ENCODE peak calls at places on chromosomes 12 and 14, in five cellular contexts. I, H, Z, D and F are unnamed samples.

GRCh38 chr12:20527396-20528154 is 159.2 kb downstream of the PDE3A start:
- DNase-seq in I (no peak), D (peak; percentile 85), Z (no peak), H (no peak), F (peak; percentile 96)

GRCh38 chr12:39643052-39643451 is 23.4 kb upstream of the ABCD2 start:
- DNase-seq in H (no peak), D (no peak), I (no peak), Z (no peak), F (no peak)

GRCh38 chr12:121911824-121912585 is 6.4 kb upstream of the CFAP251 start:
- DNase-seq in D (no peak), H (no peak), Z (no peak), I (no peak), F (no peak)

GRCh38 chr12:130677957-130678558 is 38.0 kb downstream of the RIMBP2 start:
- DNase-seq in D (no peak), Z (no peak), H (no peak), I (no peak), F (no peak)

GRCh38 chr12:75725505-75726120 is 214.2 kb upstream of the KRR1 start:
- DNase-seq in I (no peak), H (no peak), D (no peak), Z (no peak), F (peak; percentile 81)

GRCh38 chr12:22709292-22709691 is 84.3 kb downstream of the ETNK1 start:
- DNase-seq in H (peak; percentile 33), Z (no peak), D (peak; percentile 49), I (no peak), F (peak; percentile 58)

GRCh38 chr12:20109667-20110066 is 258.7 kb upstream of the PDE3A start:
- DNase-seq in Z (no peak), H (no peak), I (no peak), D (no peak), F (no peak)

GRCh38 chr12:10128687-10129086 is 1.3 kb downstream of the CLEC7A start:
- DNase-seq in H (no peak), Z (peak; percentile 37), D (no peak), I (no peak), F (peak; percentile 9)

GRCh38 chr14:36591482-36591881 is 9.1 kb upstream of the NKX2-8 start:
- DNase-seq in H (no peak), I (no peak), Z (no peak), D (no peak), F (no peak)

GRCh38 chr12:76952995-76953394 is 74.2 kb upstream of the CSRP2 start:
- DNase-seq in H (no peak), D (no peak), Z (no peak), I (no peak), F (no peak)

GRCh38 chr12:26122681-26123481 is 2.0 kb downstream of the BHLHE41 start:
- DNase-seq in I (no peak), D (peak; percentile 79), H (no peak), Z (peak; percentile 68), F (peak; percentile 85)

GRCh38 chr12:6423267-6424007 is 21.3 kb upstream of the CD27 start:
- DNase-seq in D (peak; percentile 93), Z (peak; percentile 96), I (peak; percentile 72), H (peak; percentile 81), F (peak; percentile 96)

GRCh38 chr12:990308-990648 is 745 bp upstream of the ERC1 start:
- DNase-seq in Z (peak; percentile 77), I (no peak), D (peak; percentile 66), H (peak; percentile 33), F (peak; percentile 72)

GRCh38 chr14:46550836-46551235 is 100.7 kb downstream of the RPL10L start:
- DNase-seq in D (no peak), H (no peak), Z (no peak), I (no peak), F (no peak)

GRCh38 chr12:116039081-116039480 is 238.4 kb downstream of the MED13L start:
- DNase-seq in I (no peak), H (no peak), D (no peak), Z (peak; percentile 18), F (no peak)

GRCh38 chr12:2691001-2691339 is 103.8 kb upstream of the FKBP4 start:
- DNase-seq in D (peak; percentile 21), Z (peak; percentile 22), I (no peak), H (no peak), F (peak; percentile 31)

GRCh38 chr12:2689879-2690278 is 104.9 kb upstream of the FKBP4 start:
- DNase-seq in H (no peak), Z (no peak), D (no peak), I (no peak), F (no peak)

GRCh38 chr12:2689393-2689792 is 105.4 kb upstream of the FKBP4 start:
- DNase-seq in Z (no peak), H (no peak), I (no peak), D (no peak), F (no peak)

GRCh38 chr12:2691340-2692111 is 103.2 kb upstream of the FKBP4 start:
- DNase-seq in H (no peak), D (no peak), I (no peak), Z (no peak), F (no peak)

DNA sequence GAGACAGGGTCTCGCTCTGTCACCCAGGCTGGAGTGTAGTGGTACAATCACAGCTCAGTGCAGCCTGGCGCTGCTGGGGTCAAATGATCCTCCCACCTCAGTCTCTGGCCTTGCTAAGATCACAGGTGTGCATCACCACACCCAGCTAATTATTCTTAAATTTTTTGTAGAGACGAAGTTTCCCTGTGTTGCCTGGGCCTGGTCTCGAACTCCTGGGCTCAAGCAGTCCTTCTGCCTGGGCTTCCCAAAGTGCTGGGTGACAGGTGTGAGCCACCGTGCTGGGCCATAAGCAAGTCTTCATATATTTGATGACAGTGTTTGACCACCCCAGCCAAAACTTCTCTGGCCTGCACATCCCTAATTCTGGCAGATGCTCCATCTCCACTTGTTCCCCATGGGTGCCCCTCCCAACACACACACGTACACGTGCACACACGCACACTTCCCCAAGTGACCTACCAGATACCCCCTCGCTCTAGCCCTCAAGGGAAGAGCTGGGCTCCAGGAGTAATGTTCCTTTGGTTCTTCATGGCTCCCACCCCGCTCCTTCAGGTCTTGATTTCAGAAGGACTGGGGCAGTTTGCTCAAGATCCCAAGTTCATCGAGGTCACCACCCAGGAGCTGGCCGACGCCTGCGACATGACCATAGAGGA is 104.3 kb upstream of the FKBP4 start:
- DNase-seq in H (no peak), Z (no peak), I (no peak), D (no peak), F (no peak)
- H3K4me3 ChIP-seq in H (no peak overlapping the region), Z (peak overlapping the region; percentile 53), I (no peak overlapping the region), D (no peak overlapping the region), F (no peak overlapping the region)

GRCh38 chr12:74370608-74371216 is 166.9 kb upstream of the ATXN7L3B start:
- DNase-seq in D (no peak), I (no peak), Z (no peak), H (no peak), F (peak; percentile 4)

DNA sequence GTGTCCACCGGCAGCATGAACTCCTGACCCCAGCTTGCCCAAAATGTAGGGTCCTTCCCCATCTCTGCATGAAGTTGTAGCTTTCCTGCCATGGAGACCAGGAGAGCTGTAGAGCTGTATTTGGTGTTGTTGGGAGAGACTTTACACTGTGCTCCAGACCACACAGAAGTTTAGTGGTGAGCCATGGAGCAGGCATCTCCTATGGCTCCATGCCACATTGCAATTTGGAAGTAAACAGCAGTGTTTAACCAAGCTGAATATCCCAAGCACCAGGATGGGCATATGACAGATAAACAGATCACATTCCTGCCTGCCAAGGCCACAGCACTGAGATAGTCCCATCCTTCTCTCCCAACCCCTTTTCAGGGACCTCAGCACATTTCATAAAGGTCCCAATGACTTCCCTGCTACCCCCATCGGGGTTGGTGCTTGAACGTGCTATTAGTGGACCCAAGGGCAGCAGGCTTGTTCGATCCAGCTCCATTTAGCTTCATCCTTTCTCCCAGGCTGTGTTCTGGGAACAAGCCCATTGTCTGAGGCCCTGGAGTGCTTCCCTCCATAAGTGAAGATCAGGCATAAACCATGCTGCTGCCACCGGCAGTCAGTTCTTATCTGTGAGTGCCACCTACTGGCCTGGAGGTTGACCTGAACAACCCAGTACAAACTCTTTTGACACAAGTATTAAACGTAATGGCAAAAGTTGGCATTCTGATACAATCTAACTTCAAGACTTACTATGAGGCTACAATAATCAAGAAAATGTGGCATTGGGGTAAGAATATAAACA is 172.3 kb upstream of the ATXN7L3B start:
- DNase-seq in Z (peak; percentile 37), D (peak; percentile 51), H (peak; percentile 21), I (no peak), F (peak; percentile 79)
- TF ChIP-seq CTCF in Z (no peak), D (peak; percentile 48), H (peak; percentile 64), I (no peak), F (peak; percentile 74)

GRCh38 chr12:67268335-67268895 is 743 bp upstream of the CAND1 start:
- DNase-seq in H (peak; percentile 98), Z (peak; percentile 97), D (peak; percentile 100), I (peak; percentile 99), F (peak; percentile 100)
- H3K4me3 ChIP-seq in H (peak overlapping the region; percentile 71), Z (peak overlapping the region; percentile 93), D (peak overlapping the region; percentile 96), I (peak overlapping the region; percentile 62), F (peak overlapping the region; percentile 91)

GRCh38 chr12:28583771-28584261 is 393.6 kb downstream of the CCDC91 start:
- DNase-seq in Z (no peak), D (peak; percentile 19), I (peak; percentile 95), H (no peak), F (peak; percentile 75)
- TF ChIP-seq CTCF in Z (no peak), D (peak; percentile 24), I (peak; percentile 64), H (no peak), F (peak; percentile 44)

GRCh38 chr12:124517260-124518050 is 50.0 kb downstream of the NCOR2 start:
- DNase-seq in D (peak; percentile 48), I (no peak), Z (peak; percentile 86), H (no peak), F (peak; percentile 48)
- H3K4me3 ChIP-seq in D (peak overlapping the region; percentile 10), I (peak overlapping the region; percentile 60), Z (peak overlapping the region; percentile 53), H (peak overlapping the region; percentile 79), F (peak overlapping the region; percentile 73)

DNA sequence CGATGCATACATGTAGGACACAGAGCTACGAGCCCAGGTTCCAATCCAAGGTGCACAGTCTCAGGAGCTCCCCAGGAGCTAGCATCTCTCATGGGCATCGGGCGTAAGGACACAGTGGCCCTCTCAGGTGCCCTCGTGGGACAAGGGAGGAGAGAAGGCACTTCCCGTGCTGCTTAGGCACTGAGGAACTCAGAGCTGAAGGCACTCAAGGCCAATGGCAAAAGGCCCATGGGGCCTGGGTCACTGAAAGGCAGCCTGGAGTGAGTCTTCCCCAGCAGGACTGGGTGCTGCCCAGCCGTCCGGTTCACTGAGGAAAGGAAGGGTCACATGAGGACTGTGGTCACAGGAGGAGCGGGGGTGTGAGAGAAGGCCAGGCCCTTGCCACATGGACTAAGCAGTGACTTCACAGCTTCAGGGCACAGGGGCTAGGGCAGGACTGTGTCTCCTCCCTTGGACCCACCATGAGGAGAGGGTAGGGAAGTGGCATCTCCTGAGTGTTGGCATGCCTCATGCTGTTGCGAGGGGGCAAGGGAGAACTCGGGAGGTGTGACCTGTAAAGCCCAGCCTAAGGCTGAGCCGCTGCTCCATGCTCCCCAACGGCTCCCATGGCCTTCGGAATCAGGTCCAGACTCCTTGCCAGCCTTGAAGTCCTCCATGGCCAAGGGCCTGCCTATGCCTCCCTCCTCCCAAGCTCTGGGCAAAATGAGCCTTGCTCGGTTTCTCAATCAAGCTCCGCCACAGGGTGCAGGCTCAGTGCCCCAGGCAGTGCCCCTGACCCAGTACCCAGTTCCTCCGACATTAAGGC is 51.8 kb downstream of the CHGA start:
- DNase-seq in D (no peak), I (no peak), Z (no peak), H (no peak), F (no peak)
- TF ChIP-seq CTCF in D (no peak), I (no peak), Z (no peak), H (no peak), F (no peak)

DNA sequence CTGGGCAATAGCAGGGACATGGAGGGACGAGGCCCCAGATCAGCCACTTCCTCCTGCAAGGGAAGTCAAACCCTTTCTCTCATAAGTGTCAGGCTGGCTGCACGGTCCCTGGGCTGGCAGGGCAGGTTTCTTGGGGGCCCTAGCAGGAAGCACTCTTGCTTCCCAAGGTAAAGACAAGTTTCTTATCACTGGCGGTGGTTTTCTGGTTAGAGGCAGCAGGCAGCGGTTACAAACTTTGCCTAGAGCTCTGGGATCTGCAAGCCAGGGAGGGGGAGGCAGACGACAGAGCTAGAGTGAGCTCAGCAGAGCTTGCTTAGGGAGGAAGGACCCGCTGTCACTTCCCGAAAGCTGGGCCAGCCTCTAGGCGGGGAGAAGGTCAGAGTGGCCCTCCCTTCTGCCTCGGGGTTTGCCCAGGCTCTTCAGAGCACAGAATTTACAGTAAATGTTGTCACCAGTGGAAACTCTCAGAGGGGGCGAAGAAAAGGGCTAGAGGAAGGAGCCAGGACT is 20.4 kb downstream of the BATF start:
- DNase-seq in Z (peak; percentile 93), H (no peak), I (no peak), D (peak; percentile 33), F (peak; percentile 72)
- H3K4me3 ChIP-seq in Z (no peak overlapping the region), H (no peak overlapping the region), I (no peak overlapping the region), D (no peak overlapping the region), F (no peak overlapping the region)